ENCODE peak calls at places on chromosome 18, in eight cellular contexts. N is esophagus squamous epithelium, A is sigmoid colon, Z is transverse colon, S is K562, U is Peyer's patch, L is adrenal gland, T is A549. P is an unnamed sample.

GRCh38 chr18:59029663-59030421 is 109.8 kb upstream of the SEC11C start:
- DNase-seq in U (no peak), Z (no peak), L (no peak), T (no peak), N (no peak), S (no peak), A (no peak), P (no peak)

GRCh38 chr18:13320133-13320532 is 101.6 kb downstream of the LDLRAD4 start:
- DNase-seq in S (no peak), L (no peak), A (no peak), N (no peak), U (no peak), T (no peak), Z (no peak), P (no peak)

GRCh38 chr18:68796936-68797690 is 767 bp upstream of the CCDC102B start:
- DNase-seq in A (no peak), N (no peak), T (no peak), S (no peak), Z (no peak), U (no peak), L (no peak), P (no peak)

GRCh38 chr18:63831080-63831788 is 56.0 kb downstream of the SERPINB7 start:
- DNase-seq in T (no peak), S (no peak), A (no peak), Z (no peak), N (no peak), U (no peak), L (no peak), P (no peak)

GRCh38 chr18:73897517-73897916 is 250.1 kb downstream of the FBXO15 start:
- DNase-seq in A (no peak), U (no peak), Z (no peak), N (no peak), S (no peak), L (no peak), T (no peak), P (no peak)

GRCh38 chr18:27606851-27607250 is 421.7 kb upstream of the CHST9 start:
- DNase-seq in T (no peak), U (no peak), Z (no peak), L (no peak), A (no peak), S (no peak), N (no peak), P (no peak)

GRCh38 chr18:45521151-45521550 is 94.1 kb upstream of the SLC14A2 start:
- DNase-seq in S (no peak), N (no peak), Z (no peak), L (no peak), T (no peak), A (no peak), U (no peak), P (no peak)

GRCh38 chr18:44826418-44827259 is 146.0 kb downstream of the SETBP1 start:
- DNase-seq in Z (peak; percentile 81), S (no peak), A (peak; percentile 95), L (peak; percentile 74), U (peak; percentile 75), T (peak; percentile 66), N (no peak), P (peak; percentile 88)

GRCh38 chr18:70132999-70133398 is 72.5 kb downstream of the RTTN start:
- DNase-seq in N (no peak), L (no peak), U (no peak), A (no peak), T (peak; percentile 33), S (no peak), Z (no peak), P (no peak)

GRCh38 chr18:62426191-62426488 is 96.7 kb upstream of the ZCCHC2 start:
- DNase-seq in L (no peak), Z (no peak), N (no peak), S (no peak), A (no peak), T (no peak), U (no peak), P (no peak)

GRCh38 chr18:33711514-33711913 is 133.5 kb downstream of the ASXL3 start:
- DNase-seq in N (no peak), Z (no peak), T (no peak), L (no peak), U (no peak), S (no peak), A (no peak), P (no peak)

GRCh38 chr18:48915621-48916425 is 34.9 kb downstream of the SMAD7 start:
- DNase-seq in L (no peak), N (no peak), A (peak; percentile 38), Z (no peak), T (no peak), S (no peak), U (peak; percentile 31), P (no peak)

GRCh38 chr18:54163458-54163857 is 61.0 kb downstream of the MBD2 start:
- DNase-seq in A (no peak), N (no peak), Z (no peak), T (no peak), U (no peak), S (no peak), L (no peak), P (no peak)

GRCh38 chr18:79770501-79770815 is 27.3 kb upstream of the KCNG2 start:
- DNase-seq in S (no peak), U (no peak), Z (peak; percentile 0), T (no peak), A (peak; percentile 44), N (no peak), L (no peak), P (no peak)

GRCh38 chr18:58290059-58290747 is 246.2 kb downstream of the NEDD4L start:
- DNase-seq in U (no peak), T (no peak), Z (no peak), L (no peak), N (no peak), S (no peak), A (no peak), P (no peak)

GRCh38 chr18:47149457-47150028 is 757 bp downstream of the HDHD2 start:
- DNase-seq in T (peak; percentile 1), U (no peak), Z (no peak), S (peak; percentile 36), L (peak; percentile 29), A (no peak), N (no peak), P (no peak)

GRCh38 chr18:6561029-6561861 is 146.5 kb upstream of the L3MBTL4 start:
- DNase-seq in S (no peak), Z (peak; percentile 39), L (peak; percentile 63), U (peak; percentile 54), A (peak; percentile 75), T (no peak), N (no peak), P (peak; percentile 84)

GRCh38 chr18:3217930-3218647 is 1.7 kb downstream of the MYOM1 start:
- DNase-seq in T (peak; percentile 83), L (no peak), N (no peak), Z (peak; percentile 61), U (peak; percentile 76), S (peak; percentile 36), A (no peak), P (no peak)
- TF ChIP-seq POLR2A in T (no peak), L (no peak), N (no peak), Z (peak; percentile 58), U (peak; percentile 15), S (no peak), A (no peak), P (no peak)

DNA sequence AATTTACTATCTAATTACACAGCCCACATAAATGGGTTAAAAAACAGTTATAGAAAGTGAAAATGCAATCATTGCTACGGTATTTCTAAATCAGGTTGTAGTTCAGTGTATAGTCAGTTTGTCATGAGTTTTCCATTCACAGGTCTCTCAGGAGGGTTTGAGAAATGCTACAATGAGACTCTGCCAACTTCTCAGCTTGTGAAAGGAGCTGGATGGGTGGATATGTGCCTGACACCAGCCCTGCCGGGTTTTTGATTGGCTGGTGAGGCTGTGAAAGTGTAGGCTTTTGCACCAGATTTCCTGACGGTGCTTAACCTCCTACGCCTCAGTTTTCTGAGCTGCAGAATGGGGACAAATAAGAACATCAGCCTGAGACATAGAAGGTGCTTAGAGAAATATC is 102.6 kb upstream of the SMIM21 start:
- DNase-seq in U (no peak), A (no peak), T (no peak), N (no peak), S (no peak), Z (no peak), L (no peak), P (no peak)
- H3K4me3 ChIP-seq in U (no peak overlapping the region), A (no peak overlapping the region), T (no peak overlapping the region), N (no peak overlapping the region), S (no peak overlapping the region), Z (no peak overlapping the region), L (no peak overlapping the region), P (no peak overlapping the region)

DNA sequence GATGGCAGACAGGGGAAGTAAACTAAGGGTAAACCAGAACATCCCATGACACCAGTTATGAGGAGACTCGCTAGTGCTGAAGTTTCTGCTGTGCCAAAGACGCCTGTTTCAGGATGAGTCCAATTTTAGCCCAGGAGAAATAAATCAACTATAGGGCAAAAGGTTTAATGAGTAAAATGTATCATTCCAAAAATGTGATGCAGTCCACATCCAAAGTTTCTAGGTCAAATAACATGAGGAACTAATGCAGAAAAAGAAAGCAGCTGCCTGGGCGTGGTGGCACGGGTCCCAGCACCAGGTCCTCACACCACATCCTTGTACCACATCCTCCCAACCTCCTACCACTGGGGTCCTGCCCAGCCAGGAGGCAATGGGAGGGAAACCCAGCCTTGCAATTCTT is 126.9 kb upstream of the CTAGE1 start:
- DNase-seq in T (no peak), S (no peak), U (no peak), A (no peak), L (no peak), N (no peak), Z (no peak), P (no peak)
- H3K4me1 ChIP-seq in T (no peaks in the 10 kb centered on the region), S (peaks cover 2% of the 10 kb centered on the region), U (no peaks in the 10 kb centered on the region), A (peaks cover 7% of the 10 kb centered on the region), L (peaks cover 19% of the 10 kb centered on the region), N (peaks cover 6% of the 10 kb centered on the region), Z (no peaks in the 10 kb centered on the region), P (peaks cover 17% of the 10 kb centered on the region)

GRCh38 chr18:41992066-41992465 is 37.0 kb downstream of the PIK3C3 start:
- DNase-seq in Z (no peak), T (no peak), N (no peak), U (no peak), S (no peak), L (no peak), A (no peak), P (no peak)
- TF ChIP-seq POLR2A in Z (no peak), T (no peak), N (no peak), U (no peak), S (no peak), L (no peak), A (no peak), P (no peak)

DNA sequence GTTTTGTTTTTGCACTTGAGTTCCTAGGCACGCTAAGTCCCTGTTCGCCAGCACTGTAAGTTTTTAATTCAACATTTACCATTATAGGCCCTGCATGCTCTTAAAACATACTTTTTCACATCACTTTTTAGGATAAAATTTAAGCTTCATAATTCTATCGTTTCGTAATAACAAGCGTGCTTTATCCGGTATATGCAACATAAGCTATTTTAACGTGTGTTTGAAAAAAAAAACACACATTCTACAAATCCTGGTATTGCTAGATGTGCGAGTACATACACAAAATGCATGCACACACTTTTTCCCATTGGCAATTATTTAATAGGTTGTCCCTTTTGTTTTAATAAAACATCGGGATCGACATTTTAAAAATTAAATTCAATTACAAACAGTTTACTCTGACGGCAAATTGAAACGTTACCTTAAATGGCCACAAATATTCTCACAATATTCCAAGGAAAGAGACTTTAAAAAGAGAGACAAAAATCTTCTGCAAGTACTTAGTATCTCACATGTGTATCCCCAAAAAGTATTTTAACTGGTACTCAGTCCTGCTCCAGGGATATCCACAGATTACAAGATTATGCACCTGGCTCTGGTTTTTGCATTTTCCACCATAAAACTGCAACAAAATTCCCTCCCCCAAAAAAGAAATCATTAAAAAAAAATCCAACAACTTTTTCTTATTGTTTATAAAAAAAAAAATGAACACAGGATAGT is 1.0 kb upstream of the TCF4 start:
- DNase-seq in T (peak; percentile 3), L (no peak), A (no peak), S (no peak), U (no peak), N (no peak), Z (no peak), P (no peak)
- H3K4me3 ChIP-seq in T (peak overlapping the region; percentile 81), L (no peak overlapping the region), A (peak overlapping the region; percentile 57), S (peak overlapping the region; percentile 63), U (peak overlapping the region; percentile 64), N (peak overlapping the region; percentile 74), Z (no peak overlapping the region), P (peak overlapping the region; percentile 42)

P was measured in ovary.